ENCODE peak calls at places on chromosomes 13 and 19, in eight cellular contexts. One of them, this sample, is unnamed.

GRCh38 chr13:40221460-40222201 is 444.8 kb downstream of the FOXO1 start:
- DNase-seq in lower lobe of right lung: no peak
- DNase-seq in activated CD8-positive, alpha-beta memory T cell treated with anti-CD3 and anti-CD28 coated beads for 48 hours: no peak
- DNase-seq in BJ: no peak
- DNase-seq in fibroblast of the aortic adventitia: peak; percentile 38
- DNase-seq in NCI-H1092 treated with DMSO at 0.1 percent for 48 hours: no peak
- DNase-seq in activated T-helper 1 cell treated with anti-CD3 and anti-CD28 coated beads, Interleukin-2, amount 50 U/mL, for 16 hours: no peak
- DNase-seq in AML-193: no peak
- DNase-seq in this sample: peak; percentile 92

GRCh38 chr19:19444694-19445155 is 39.2 kb downstream of the GATAD2A start:
- DNase-seq in NCI-H1092 treated with DMSO at 0.1 percent for 48 hours: no peak
- DNase-seq in fibroblast of the aortic adventitia: peak; percentile 57
- DNase-seq in activated CD8-positive, alpha-beta memory T cell treated with anti-CD3 and anti-CD28 coated beads for 48 hours: no peak
- DNase-seq in AML-193: peak; percentile 29
- DNase-seq in BJ: no peak
- DNase-seq in activated T-helper 1 cell treated with anti-CD3 and anti-CD28 coated beads, Interleukin-2, amount 50 U/mL, for 16 hours: no peak
- DNase-seq in lower lobe of right lung: no peak
- DNase-seq in this sample: peak; percentile 30

GRCh38 chr19:55453861-55454260 is 7.6 kb downstream of the ISOC2 start:
- DNase-seq in activated CD8-positive, alpha-beta memory T cell treated with anti-CD3 and anti-CD28 coated beads for 48 hours: no peak
- DNase-seq in activated T-helper 1 cell treated with anti-CD3 and anti-CD28 coated beads, Interleukin-2, amount 50 U/mL, for 16 hours: no peak
- DNase-seq in NCI-H1092 treated with DMSO at 0.1 percent for 48 hours: no peak
- DNase-seq in fibroblast of the aortic adventitia: no peak
- DNase-seq in AML-193: no peak
- DNase-seq in BJ: no peak
- DNase-seq in lower lobe of right lung: no peak
- DNase-seq in this sample: no peak

GRCh38 chr19:50943074-50943828 is 9.6 kb downstream of the KLK5 start:
- DNase-seq in BJ: no peak
- DNase-seq in fibroblast of the aortic adventitia: no peak
- DNase-seq in AML-193: no peak
- DNase-seq in NCI-H1092 treated with DMSO at 0.1 percent for 48 hours: no peak
- DNase-seq in activated CD8-positive, alpha-beta memory T cell treated with anti-CD3 and anti-CD28 coated beads for 48 hours: no peak
- DNase-seq in activated T-helper 1 cell treated with anti-CD3 and anti-CD28 coated beads, Interleukin-2, amount 50 U/mL, for 16 hours: no peak
- DNase-seq in lower lobe of right lung: no peak
- DNase-seq in this sample: no peak

GRCh38 chr13:113421673-113422270 is 31.5 kb downstream of the ADPRHL1 start:
- DNase-seq in NCI-H1092 treated with DMSO at 0.1 percent for 48 hours: peak; percentile 23
- DNase-seq in AML-193: no peak
- DNase-seq in lower lobe of right lung: no peak
- DNase-seq in activated CD8-positive, alpha-beta memory T cell treated with anti-CD3 and anti-CD28 coated beads for 48 hours: no peak
- DNase-seq in BJ: no peak
- DNase-seq in fibroblast of the aortic adventitia: peak; percentile 63
- DNase-seq in activated T-helper 1 cell treated with anti-CD3 and anti-CD28 coated beads, Interleukin-2, amount 50 U/mL, for 16 hours: no peak
- DNase-seq in this sample: peak; percentile 59

GRCh38 chr19:51503891-51504290 is 2.3 kb upstream of the SIGLEC12 start:
- DNase-seq in BJ: no peak
- DNase-seq in AML-193: no peak
- DNase-seq in activated CD8-positive, alpha-beta memory T cell treated with anti-CD3 and anti-CD28 coated beads for 48 hours: no peak
- DNase-seq in NCI-H1092 treated with DMSO at 0.1 percent for 48 hours: no peak
- DNase-seq in activated T-helper 1 cell treated with anti-CD3 and anti-CD28 coated beads, Interleukin-2, amount 50 U/mL, for 16 hours: no peak
- DNase-seq in lower lobe of right lung: no peak
- DNase-seq in fibroblast of the aortic adventitia: no peak
- DNase-seq in this sample: no peak

GRCh38 chr19:10508707-10509106 is 5.6 kb upstream of the KEAP1 start:
- DNase-seq in lower lobe of right lung: no peak
- DNase-seq in fibroblast of the aortic adventitia: no peak
- DNase-seq in BJ: no peak
- DNase-seq in NCI-H1092 treated with DMSO at 0.1 percent for 48 hours: no peak
- DNase-seq in AML-193: no peak
- DNase-seq in activated T-helper 1 cell treated with anti-CD3 and anti-CD28 coated beads, Interleukin-2, amount 50 U/mL, for 16 hours: no peak
- DNase-seq in activated CD8-positive, alpha-beta memory T cell treated with anti-CD3 and anti-CD28 coated beads for 48 hours: no peak
- DNase-seq in this sample: peak; percentile 56

GRCh38 chr13:110462091-110462490 is 99.4 kb downstream of the RAB20 start:
- DNase-seq in fibroblast of the aortic adventitia: no peak
- DNase-seq in activated T-helper 1 cell treated with anti-CD3 and anti-CD28 coated beads, Interleukin-2, amount 50 U/mL, for 16 hours: no peak
- DNase-seq in activated CD8-positive, alpha-beta memory T cell treated with anti-CD3 and anti-CD28 coated beads for 48 hours: no peak
- DNase-seq in lower lobe of right lung: peak; percentile 45
- DNase-seq in NCI-H1092 treated with DMSO at 0.1 percent for 48 hours: no peak
- DNase-seq in BJ: no peak
- DNase-seq in AML-193: no peak
- DNase-seq in this sample: no peak

GRCh38 chr13:96958286-96958891 is 35.9 kb downstream of the OXGR1 start:
- DNase-seq in AML-193: peak; percentile 28
- DNase-seq in activated CD8-positive, alpha-beta memory T cell treated with anti-CD3 and anti-CD28 coated beads for 48 hours: no peak
- DNase-seq in lower lobe of right lung: no peak
- DNase-seq in NCI-H1092 treated with DMSO at 0.1 percent for 48 hours: peak; percentile 54
- DNase-seq in BJ: no peak
- DNase-seq in fibroblast of the aortic adventitia: peak; percentile 55
- DNase-seq in activated T-helper 1 cell treated with anti-CD3 and anti-CD28 coated beads, Interleukin-2, amount 50 U/mL, for 16 hours: no peak
- DNase-seq in this sample: peak; percentile 47

GRCh38 chr13:42119875-42120274 is 71.4 kb downstream of the DGKH start:
- DNase-seq in NCI-H1092 treated with DMSO at 0.1 percent for 48 hours: peak; percentile 38
- DNase-seq in lower lobe of right lung: no peak
- DNase-seq in activated CD8-positive, alpha-beta memory T cell treated with anti-CD3 and anti-CD28 coated beads for 48 hours: no peak
- DNase-seq in fibroblast of the aortic adventitia: no peak
- DNase-seq in AML-193: no peak
- DNase-seq in activated T-helper 1 cell treated with anti-CD3 and anti-CD28 coated beads, Interleukin-2, amount 50 U/mL, for 16 hours: no peak
- DNase-seq in BJ: no peak
- DNase-seq in this sample: no peak

GRCh38 chr13:50222569-50223332 is 207.5 kb downstream of the KCNRG start:
- DNase-seq in fibroblast of the aortic adventitia: peak; percentile 95
- DNase-seq in NCI-H1092 treated with DMSO at 0.1 percent for 48 hours: peak; percentile 93
- DNase-seq in BJ: peak; percentile 91
- DNase-seq in activated T-helper 1 cell treated with anti-CD3 and anti-CD28 coated beads, Interleukin-2, amount 50 U/mL, for 16 hours: no peak
- DNase-seq in AML-193: no peak
- DNase-seq in lower lobe of right lung: peak; percentile 81
- DNase-seq in activated CD8-positive, alpha-beta memory T cell treated with anti-CD3 and anti-CD28 coated beads for 48 hours: no peak
- DNase-seq in this sample: peak; percentile 95

GRCh38 chr13:97074618-97075017 is 80.3 kb upstream of the OXGR1 start:
- DNase-seq in BJ: no peak
- DNase-seq in fibroblast of the aortic adventitia: no peak
- DNase-seq in lower lobe of right lung: no peak
- DNase-seq in activated CD8-positive, alpha-beta memory T cell treated with anti-CD3 and anti-CD28 coated beads for 48 hours: no peak
- DNase-seq in AML-193: no peak
- DNase-seq in NCI-H1092 treated with DMSO at 0.1 percent for 48 hours: no peak
- DNase-seq in activated T-helper 1 cell treated with anti-CD3 and anti-CD28 coated beads, Interleukin-2, amount 50 U/mL, for 16 hours: no peak
- DNase-seq in this sample: no peak

This sample was measured in fibroblast of mammary gland.